ENCODE peak calls at places on chromosome 1, in six cellular contexts. R is T-helper 2 cell, J is hepatic stellate cell, F is astrocyte of the spinal cord, O is type B pancreatic cell, I is heart right ventricle. Z is an unnamed sample.

GRCh38 chr1:183180634-183181056 is 5.4 kb upstream of the LAMC2 start:
- DNase-seq in R (no peak), J (peak), F (peak), O (no peak), I (peak), Z (no peak)

GRCh38 chr1:222034790-222035189 is 292.9 kb upstream of the DUSP10 start:
- DNase-seq in R (no peak), J (no peak), F (peak), O (no peak), I (no peak), Z (no peak)

GRCh38 chr1:109191377-109191776 is 22.3 kb upstream of the SARS1 start:
- DNase-seq in R (no peak), J (no peak), F (no peak), O (no peak), I (no peak), Z (no peak)

GRCh38 chr1:169601096-169601881 is 15.0 kb upstream of the F5 start:
- DNase-seq in R (no peak), J (peak), F (peak), O (no peak), I (no peak), Z (peak)

GRCh38 chr1:55064861-55065263 is 25.5 kb downstream of the PCSK9 start:
- DNase-seq in R (no peak), J (no peak), F (peak), O (no peak), I (peak), Z (peak)

GRCh38 chr1:57983441-57983840 is 559.6 kb upstream of the DAB1 start:
- DNase-seq in R (no peak), J (no peak), F (no peak), O (no peak), I (no peak), Z (no peak)

GRCh38 chr1:232142403-232143314 is 487.3 kb downstream of the SIPA1L2 start:
- DNase-seq in R (no peak), J (peak), F (peak), O (no peak), I (no peak), Z (peak)

GRCh38 chr1:209613351-209614150 is 30.0 kb downstream of the CAMK1G start:
- DNase-seq in R (no peak), J (no peak), F (no peak), O (no peak), I (no peak), Z (no peak)

GRCh38 chr1:202045699-202046098 is 35.3 kb downstream of the ELF3 start:
- DNase-seq in R (no peak), J (no peak), F (no peak), O (no peak), I (no peak), Z (no peak)

GRCh38 chr1:15337656-15338402 is 71.9 kb upstream of the EFHD2 start:
- DNase-seq in R (no peak), J (peak), F (peak), O (no peak), I (no peak), Z (peak)

GRCh38 chr1:24683713-24684162 is 40.6 kb downstream of the SRRM1 start:
- DNase-seq in R (no peak), J (peak), F (peak), O (no peak), I (no peak), Z (peak)

GRCh38 chr1:218705391-218705790 is 360.3 kb downstream of the TGFB2 start:
- DNase-seq in R (no peak), J (no peak), F (peak), O (no peak), I (no peak), Z (no peak)

GRCh38 chr1:222286039-222286438 is 261.9 kb downstream of the HHIPL2 start:
- DNase-seq in R (no peak), J (no peak), F (no peak), O (no peak), I (no peak), Z (no peak)

GRCh38 chr1:156096640-156097391 is 14.6 kb upstream of the MEX3A start:
- DNase-seq in R (peak), J (peak), F (peak), O (peak), I (peak), Z (peak)

GRCh38 chr1:201937624-201938212 is 8.6 kb downstream of the LMOD1 start:
- DNase-seq in R (no peak), J (peak), F (peak), O (no peak), I (no peak), Z (peak)

GRCh38 chr1:206507395-206508129 is at the start of gene RASSF5:
- DNase-seq in R (peak), J (peak), F (peak), O (no peak), I (peak), Z (peak)

GRCh38 chr1:54543729-54544496 is 4.1 kb upstream of the ACOT11 start:
- DNase-seq in R (no peak), J (peak), F (no peak), O (peak), I (no peak), Z (peak)

GRCh38 chr1:6085666-6086065 is 40.0 kb downstream of the KCNAB2 start:
- DNase-seq in R (no peak), J (no peak), F (no peak), O (no peak), I (no peak), Z (no peak)

GRCh38 chr1:199161766-199162303 is 523.0 kb downstream of the PTPRC start:
- DNase-seq in R (no peak), J (no peak), F (no peak), O (no peak), I (no peak), Z (no peak)

GRCh38 chr1:227343201-227343600 is 24.9 kb upstream of the CDC42BPA start:
- DNase-seq in R (no peak), J (no peak), F (no peak), O (no peak), I (no peak), Z (peak)

GRCh38 chr1:203172184-203173115 is 3.2 kb downstream of the MYBPH start:
- DNase-seq in R (no peak), J (peak), F (peak), O (no peak), I (peak), Z (peak)

GRCh38 chr1:8740034-8740449 is 77.4 kb downstream of the RERE start:
- DNase-seq in R (no peak), J (peak), F (peak), O (no peak), I (no peak), Z (peak)

GRCh38 chr1:30444850-30445249 is 278.5 kb downstream of the MATN1 start:
- DNase-seq in R (no peak), J (no peak), F (no peak), O (peak), I (no peak), Z (no peak)